ENCODE peak calls at places on chromosomes 7 and 10, in ten cellular contexts. Q, E, C, A, X, F, M, V, N and K are unnamed samples.
A peak's percentile ranks its signal among the peaks of the same experiment; 100 is the strongest.

GRCh38 chr10:119305860-119306513 is 98.6 kb downstream of the GRK5 start:
- DNase-seq in F (no peak), Q (no peak), M (peak; percentile 98), A (no peak), E (no peak), V (no peak), X (no peak), C (no peak), N (no peak), K (peak; percentile 28)

GRCh38 chr10:25661632-25662031 is 272.4 kb upstream of the MYO3A start:
- DNase-seq in E (no peak), A (no peak), V (no peak), Q (no peak), X (no peak), C (no peak), M (no peak), N (no peak), F (no peak), K (no peak)

GRCh38 chr7:149682038-149682437 is 91.3 kb downstream of the ZNF467 start:
- DNase-seq in Q (no peak), M (no peak), A (no peak), X (no peak), C (no peak), V (no peak), N (no peak), F (no peak), E (no peak), K (no peak)

GRCh38 chr10:82128527-82128926 is 253.5 kb downstream of the NRG3 start:
- DNase-seq in V (no peak), C (no peak), N (no peak), F (no peak), M (no peak), A (no peak), Q (no peak), E (no peak), X (no peak), K (no peak)

GRCh38 chr7:84624527-84624926 is 429.9 kb upstream of the SEMA3A start:
- DNase-seq in Q (no peak), A (no peak), E (no peak), N (no peak), X (no peak), M (no peak), V (no peak), C (no peak), F (no peak), K (no peak)

GRCh38 chr7:83550100-83550499 is 98.8 kb downstream of the SEMA3E start:
- DNase-seq in M (no peak), C (no peak), F (no peak), V (no peak), N (no peak), Q (no peak), E (no peak), A (no peak), X (no peak), K (no peak)

GRCh38 chr7:74272305-74273038 is 16.7 kb upstream of the CLIP2 start:
- DNase-seq in V (peak; percentile 31), E (no peak), N (peak; percentile 75), A (peak; percentile 18), X (no peak), Q (no peak), C (peak; percentile 95), M (peak; percentile 91), F (no peak), K (no peak)

GRCh38 chr10:77049896-77050295 is 587.7 kb downstream of the KCNMA1 start:
- DNase-seq in C (no peak), Q (no peak), E (no peak), A (no peak), M (no peak), V (no peak), F (no peak), X (no peak), N (no peak), K (no peak)

GRCh38 chr7:116166167-116166566 is 44.2 kb upstream of the TES start:
- DNase-seq in F (no peak), C (no peak), Q (no peak), E (no peak), N (no peak), A (no peak), M (no peak), X (no peak), V (no peak), K (no peak)

GRCh38 chr7:29342761-29343160 is 148.2 kb downstream of the CHN2 start:
- DNase-seq in V (no peak), N (no peak), Q (no peak), C (no peak), F (no peak), X (no peak), E (no peak), A (no peak), M (no peak), K (no peak)

GRCh38 chr7:130818056-130818455 is 84.0 kb upstream of the KLF14 start:
- DNase-seq in Q (no peak), E (no peak), V (no peak), X (no peak), C (no peak), F (no peak), N (no peak), A (no peak), M (no peak), K (no peak)

GRCh38 chr7:128672927-128673517 is 930 bp downstream of the GARIN1A start:
- DNase-seq in F (peak; percentile 15), Q (no peak), V (no peak), M (no peak), E (peak; percentile 70), A (no peak), C (no peak), N (no peak), X (peak; percentile 44), K (peak; percentile 29)

GRCh38 chr7:15652776-15653290 is 33.6 kb downstream of the MEOX2 start:
- DNase-seq in F (no peak), M (no peak), Q (no peak), X (no peak), V (no peak), N (no peak), E (no peak), C (no peak), A (no peak), K (no peak)

GRCh38 chr10:29186221-29186620 is 102.6 kb upstream of the LYZL1 start:
- DNase-seq in Q (no peak), E (no peak), N (no peak), F (no peak), C (no peak), A (no peak), X (no peak), M (no peak), V (no peak), K (no peak)

GRCh38 chr7:24549961-24550360 is 23.3 kb upstream of the PALS2 start:
- DNase-seq in Q (no peak), C (no peak), V (no peak), X (no peak), N (no peak), F (no peak), A (no peak), M (no peak), E (no peak), K (no peak)

GRCh38 chr10:47061776-47062175 is 150.5 kb downstream of the PTPN20 start:
- DNase-seq in C (no peak), A (no peak), M (no peak), E (no peak), F (no peak), V (no peak), X (no peak), N (no peak), Q (no peak), K (no peak)

GRCh38 chr7:74542558-74543117 is 88.9 kb downstream of the GTF2IRD1 start:
- DNase-seq in X (no peak), F (peak; percentile 80), C (no peak), V (peak; percentile 20), N (peak; percentile 70), M (no peak), Q (no peak), E (no peak), A (peak; percentile 62), K (peak; percentile 51)

GRCh38 chr10:129855836-129856563 is 108.1 kb downstream of the EBF3 start:
- DNase-seq in F (no peak), V (no peak), A (no peak), X (no peak), C (no peak), M (no peak), E (no peak), N (no peak), Q (no peak), K (no peak)

GRCh38 chr10:80497187-80498038 is 40.3 kb upstream of the SH2D4B start:
- DNase-seq in Q (no peak), E (no peak), C (no peak), N (peak; percentile 78), X (no peak), M (no peak), A (no peak), F (no peak), V (no peak), K (no peak)

GRCh38 chr7:113100091-113100723 is 13.6 kb upstream of the GPR85 start:
- DNase-seq in X (no peak), E (no peak), Q (no peak), F (peak; percentile 37), V (no peak), C (peak; percentile 78), N (peak; percentile 23), A (no peak), M (no peak), K (no peak)

GRCh38 chr7:106678795-106679152 is 17.8 kb upstream of the CCDC71L start:
- DNase-seq in F (no peak), N (no peak), X (no peak), A (no peak), Q (no peak), E (no peak), V (no peak), C (peak; percentile 33), M (no peak), K (no peak)

GRCh38 chr10:49526624-49527023 is 12.3 kb downstream of the ERCC6 start:
- DNase-seq in N (no peak), A (no peak), X (no peak), F (no peak), V (no peak), C (no peak), E (no peak), M (no peak), Q (no peak), K (no peak)

GRCh38 chr7:82566752-82567151 is 123.2 kb upstream of the CACNA2D1 start:
- DNase-seq in E (no peak), M (no peak), N (peak; percentile 33), C (no peak), A (no peak), V (no peak), X (no peak), Q (no peak), F (peak; percentile 82), K (no peak)

GRCh38 chr10:126684171-126684745 is 13.8 kb upstream of the C10orf90 start:
- DNase-seq in N (no peak), M (no peak), F (no peak), C (no peak), V (no peak), Q (no peak), A (no peak), X (no peak), E (no peak), K (no peak)

GRCh38 chr7:130673066-130673465 is 4.5 kb upstream of the COPG2 start:
- DNase-seq in V (no peak), A (no peak), X (no peak), F (no peak), N (no peak), C (no peak), E (no peak), Q (no peak), M (no peak), K (no peak)

GRCh38 chr7:116799912-116800311 is 62.5 kb upstream of the CAPZA2 start:
- DNase-seq in F (no peak), X (no peak), Q (no peak), A (no peak), V (no peak), E (no peak), N (no peak), M (no peak), C (no peak), K (no peak)

GRCh38 chr7:128831994-128832879 is 2.0 kb downstream of the FLNC start:
- DNase-seq in X (no peak), N (peak; percentile 71), C (no peak), F (peak; percentile 39), E (peak; percentile 87), A (no peak), V (no peak), M (no peak), Q (no peak), K (no peak)

GRCh38 chr10:110808123-110808522 is 63.6 kb upstream of the PDCD4 start:
- DNase-seq in Q (no peak), X (no peak), V (no peak), E (no peak), N (no peak), C (no peak), M (no peak), A (no peak), F (no peak), K (no peak)